ENCODE peak calls at places on chromosomes 12 and 14, in ten cellular contexts. One of them, this sample, is unnamed.

GRCh38 chr14:69423279-69423678 is 24.8 kb downstream of the SLC39A9 start:
- DNase-seq in right atrium auricular region: no peak
- DNase-seq in activated CD4-positive, alpha-beta T cell treated with anti-CD3 and anti-CD28 coated beads for 1 hour: no peak
- DNase-seq in GM23248: peak
- DNase-seq in pons: no peak
- DNase-seq in NCI-H2171: no peak
- DNase-seq in stromal cell of bone marrow: peak
- DNase-seq in tibial nerve: no peak
- DNase-seq in G401: no peak
- DNase-seq in T follicular helper cell: no peak
- DNase-seq in this sample: no peak

GRCh38 chr12:66744956-66745383 is 66.1 kb upstream of the GRIP1 start:
- DNase-seq in right atrium auricular region: no peak
- DNase-seq in activated CD4-positive, alpha-beta T cell treated with anti-CD3 and anti-CD28 coated beads for 1 hour: no peak
- DNase-seq in GM23248: no peak
- DNase-seq in pons: no peak
- DNase-seq in NCI-H2171: no peak
- DNase-seq in stromal cell of bone marrow: no peak
- DNase-seq in tibial nerve: no peak
- DNase-seq in G401: no peak
- DNase-seq in T follicular helper cell: no peak
- DNase-seq in this sample: no peak

GRCh38 chr12:130017571-130018449 is 114.0 kb upstream of the TMEM132D start:
- DNase-seq in right atrium auricular region: no peak
- DNase-seq in activated CD4-positive, alpha-beta T cell treated with anti-CD3 and anti-CD28 coated beads for 1 hour: no peak
- DNase-seq in GM23248: peak
- DNase-seq in pons: peak
- DNase-seq in NCI-H2171: no peak
- DNase-seq in stromal cell of bone marrow: no peak
- DNase-seq in tibial nerve: no peak
- DNase-seq in G401: peak
- DNase-seq in T follicular helper cell: no peak
- DNase-seq in this sample: no peak

GRCh38 chr14:77406086-77406485 is 17.2 kb downstream of the NOXRED1 start:
- DNase-seq in right atrium auricular region: no peak
- DNase-seq in activated CD4-positive, alpha-beta T cell treated with anti-CD3 and anti-CD28 coated beads for 1 hour: no peak
- DNase-seq in GM23248: no peak
- DNase-seq in pons: no peak
- DNase-seq in NCI-H2171: no peak
- DNase-seq in stromal cell of bone marrow: no peak
- DNase-seq in tibial nerve: no peak
- DNase-seq in G401: no peak
- DNase-seq in T follicular helper cell: no peak
- DNase-seq in this sample: no peak

GRCh38 chr14:64654072-64654899 is 49.9 kb upstream of the PLEKHG3 start:
- DNase-seq in right atrium auricular region: no peak
- DNase-seq in activated CD4-positive, alpha-beta T cell treated with anti-CD3 and anti-CD28 coated beads for 1 hour: no peak
- DNase-seq in GM23248: peak
- DNase-seq in pons: peak
- DNase-seq in NCI-H2171: no peak
- DNase-seq in stromal cell of bone marrow: peak
- DNase-seq in tibial nerve: no peak
- DNase-seq in G401: no peak
- DNase-seq in T follicular helper cell: no peak
- DNase-seq in this sample: no peak

GRCh38 chr14:50064993-50065392 is 51.4 kb downstream of the VCPKMT start:
- DNase-seq in right atrium auricular region: no peak
- DNase-seq in activated CD4-positive, alpha-beta T cell treated with anti-CD3 and anti-CD28 coated beads for 1 hour: peak
- DNase-seq in GM23248: peak
- DNase-seq in pons: peak
- DNase-seq in NCI-H2171: no peak
- DNase-seq in stromal cell of bone marrow: peak
- DNase-seq in tibial nerve: peak
- DNase-seq in G401: no peak
- DNase-seq in T follicular helper cell: peak
- DNase-seq in this sample: no peak

GRCh38 chr14:49461529-49462401 is 124.4 kb downstream of the RPS29 start:
- DNase-seq in right atrium auricular region: no peak
- DNase-seq in activated CD4-positive, alpha-beta T cell treated with anti-CD3 and anti-CD28 coated beads for 1 hour: peak
- DNase-seq in GM23248: peak
- DNase-seq in pons: peak
- DNase-seq in NCI-H2171: peak
- DNase-seq in stromal cell of bone marrow: peak
- DNase-seq in tibial nerve: peak
- DNase-seq in G401: peak
- DNase-seq in T follicular helper cell: peak
- DNase-seq in this sample: peak

GRCh38 chr14:99318959-99319295 is 46.9 kb upstream of the BCL11B start:
- DNase-seq in right atrium auricular region: no peak
- DNase-seq in activated CD4-positive, alpha-beta T cell treated with anti-CD3 and anti-CD28 coated beads for 1 hour: no peak
- DNase-seq in GM23248: no peak
- DNase-seq in pons: no peak
- DNase-seq in NCI-H2171: no peak
- DNase-seq in stromal cell of bone marrow: no peak
- DNase-seq in tibial nerve: no peak
- DNase-seq in G401: no peak
- DNase-seq in T follicular helper cell: no peak
- DNase-seq in this sample: no peak

GRCh38 chr14:89805501-89805900 is 149.0 kb downstream of the EFCAB11 start:
- DNase-seq in right atrium auricular region: no peak
- DNase-seq in activated CD4-positive, alpha-beta T cell treated with anti-CD3 and anti-CD28 coated beads for 1 hour: no peak
- DNase-seq in GM23248: peak
- DNase-seq in pons: no peak
- DNase-seq in NCI-H2171: no peak
- DNase-seq in stromal cell of bone marrow: no peak
- DNase-seq in tibial nerve: no peak
- DNase-seq in G401: no peak
- DNase-seq in T follicular helper cell: no peak
- DNase-seq in this sample: no peak

GRCh38 chr14:57080691-57081090 is 188.0 kb downstream of the EXOC5 start:
- DNase-seq in right atrium auricular region: no peak
- DNase-seq in activated CD4-positive, alpha-beta T cell treated with anti-CD3 and anti-CD28 coated beads for 1 hour: no peak
- DNase-seq in GM23248: no peak
- DNase-seq in pons: no peak
- DNase-seq in NCI-H2171: no peak
- DNase-seq in stromal cell of bone marrow: no peak
- DNase-seq in tibial nerve: no peak
- DNase-seq in G401: no peak
- DNase-seq in T follicular helper cell: no peak
- DNase-seq in this sample: no peak

GRCh38 chr14:69501362-69501964 is 16.9 kb downstream of the PLEKHD1 start:
- DNase-seq in right atrium auricular region: no peak
- DNase-seq in activated CD4-positive, alpha-beta T cell treated with anti-CD3 and anti-CD28 coated beads for 1 hour: no peak
- DNase-seq in GM23248: no peak
- DNase-seq in pons: peak
- DNase-seq in NCI-H2171: peak
- DNase-seq in stromal cell of bone marrow: peak
- DNase-seq in tibial nerve: no peak
- DNase-seq in G401: peak
- DNase-seq in T follicular helper cell: no peak
- DNase-seq in this sample: peak

GRCh38 chr14:77315115-77315944 is 5.4 kb downstream of the POMT2 start:
- DNase-seq in right atrium auricular region: no peak
- DNase-seq in activated CD4-positive, alpha-beta T cell treated with anti-CD3 and anti-CD28 coated beads for 1 hour: no peak
- DNase-seq in GM23248: no peak
- DNase-seq in pons: no peak
- DNase-seq in NCI-H2171: no peak
- DNase-seq in stromal cell of bone marrow: no peak
- DNase-seq in tibial nerve: no peak
- DNase-seq in G401: no peak
- DNase-seq in T follicular helper cell: no peak
- DNase-seq in this sample: no peak

GRCh38 chr12:47889040-47889439 is 15.8 kb downstream of the VDR start:
- DNase-seq in right atrium auricular region: no peak
- DNase-seq in activated CD4-positive, alpha-beta T cell treated with anti-CD3 and anti-CD28 coated beads for 1 hour: no peak
- DNase-seq in GM23248: peak
- DNase-seq in pons: no peak
- DNase-seq in NCI-H2171: no peak
- DNase-seq in stromal cell of bone marrow: no peak
- DNase-seq in tibial nerve: no peak
- DNase-seq in G401: no peak
- DNase-seq in T follicular helper cell: no peak
- DNase-seq in this sample: no peak

GRCh38 chr14:61147898-61148549 is 133.1 kb downstream of the TMEM30B start:
- DNase-seq in right atrium auricular region: no peak
- DNase-seq in activated CD4-positive, alpha-beta T cell treated with anti-CD3 and anti-CD28 coated beads for 1 hour: no peak
- DNase-seq in GM23248: no peak
- DNase-seq in pons: peak
- DNase-seq in NCI-H2171: no peak
- DNase-seq in stromal cell of bone marrow: no peak
- DNase-seq in tibial nerve: peak
- DNase-seq in G401: no peak
- DNase-seq in T follicular helper cell: no peak
- DNase-seq in this sample: peak

GRCh38 chr12:92623386-92623785 is 79.4 kb upstream of the PLEKHG7 start:
- DNase-seq in right atrium auricular region: no peak
- DNase-seq in activated CD4-positive, alpha-beta T cell treated with anti-CD3 and anti-CD28 coated beads for 1 hour: no peak
- DNase-seq in GM23248: no peak
- DNase-seq in pons: no peak
- DNase-seq in NCI-H2171: no peak
- DNase-seq in stromal cell of bone marrow: no peak
- DNase-seq in tibial nerve: no peak
- DNase-seq in G401: no peak
- DNase-seq in T follicular helper cell: no peak
- DNase-seq in this sample: no peak

GRCh38 chr12:16349132-16349463 is 1.7 kb downstream of the MGST1 start:
- DNase-seq in right atrium auricular region: peak
- DNase-seq in activated CD4-positive, alpha-beta T cell treated with anti-CD3 and anti-CD28 coated beads for 1 hour: no peak
- DNase-seq in GM23248: peak
- DNase-seq in pons: peak
- DNase-seq in NCI-H2171: no peak
- DNase-seq in stromal cell of bone marrow: peak
- DNase-seq in tibial nerve: peak
- DNase-seq in G401: no peak
- DNase-seq in T follicular helper cell: no peak
- DNase-seq in this sample: peak

GRCh38 chr14:100193417-100194357 is 34.2 kb upstream of the DEGS2 start:
- DNase-seq in right atrium auricular region: no peak
- DNase-seq in activated CD4-positive, alpha-beta T cell treated with anti-CD3 and anti-CD28 coated beads for 1 hour: no peak
- DNase-seq in GM23248: no peak
- DNase-seq in pons: peak
- DNase-seq in NCI-H2171: no peak
- DNase-seq in stromal cell of bone marrow: no peak
- DNase-seq in tibial nerve: no peak
- DNase-seq in G401: peak
- DNase-seq in T follicular helper cell: no peak
- DNase-seq in this sample: no peak

GRCh38 chr14:102513899-102514772 is 4.6 kb upstream of the ANKRD9 start:
- DNase-seq in right atrium auricular region: no peak
- DNase-seq in activated CD4-positive, alpha-beta T cell treated with anti-CD3 and anti-CD28 coated beads for 1 hour: no peak
- DNase-seq in GM23248: no peak
- DNase-seq in pons: no peak
- DNase-seq in NCI-H2171: peak
- DNase-seq in stromal cell of bone marrow: no peak
- DNase-seq in tibial nerve: no peak
- DNase-seq in G401: no peak
- DNase-seq in T follicular helper cell: no peak
- DNase-seq in this sample: no peak

GRCh38 chr14:75283884-75284563 is 5.4 kb downstream of the FOS start:
- DNase-seq in right atrium auricular region: peak
- DNase-seq in activated CD4-positive, alpha-beta T cell treated with anti-CD3 and anti-CD28 coated beads for 1 hour: no peak
- DNase-seq in GM23248: peak
- DNase-seq in pons: no peak
- DNase-seq in NCI-H2171: no peak
- DNase-seq in stromal cell of bone marrow: no peak
- DNase-seq in tibial nerve: peak
- DNase-seq in G401: no peak
- DNase-seq in T follicular helper cell: no peak
- DNase-seq in this sample: no peak

GRCh38 chr12:33752854-33753253 is 269.4 kb upstream of the ALG10 start:
- DNase-seq in right atrium auricular region: no peak
- DNase-seq in activated CD4-positive, alpha-beta T cell treated with anti-CD3 and anti-CD28 coated beads for 1 hour: no peak
- DNase-seq in GM23248: no peak
- DNase-seq in pons: peak
- DNase-seq in NCI-H2171: peak
- DNase-seq in stromal cell of bone marrow: no peak
- DNase-seq in tibial nerve: no peak
- DNase-seq in G401: no peak
- DNase-seq in T follicular helper cell: no peak
- DNase-seq in this sample: no peak

GRCh38 chr12:40953076-40953475 is 235.0 kb upstream of the PDZRN4 start:
- DNase-seq in right atrium auricular region: no peak
- DNase-seq in activated CD4-positive, alpha-beta T cell treated with anti-CD3 and anti-CD28 coated beads for 1 hour: no peak
- DNase-seq in GM23248: peak
- DNase-seq in pons: no peak
- DNase-seq in NCI-H2171: no peak
- DNase-seq in stromal cell of bone marrow: peak
- DNase-seq in tibial nerve: no peak
- DNase-seq in G401: no peak
- DNase-seq in T follicular helper cell: no peak
- DNase-seq in this sample: no peak

GRCh38 chr14:28867571-28867970 is 101.0 kb downstream of the FOXG1 start:
- DNase-seq in right atrium auricular region: no peak
- DNase-seq in activated CD4-positive, alpha-beta T cell treated with anti-CD3 and anti-CD28 coated beads for 1 hour: no peak
- DNase-seq in GM23248: peak
- DNase-seq in pons: peak
- DNase-seq in NCI-H2171: no peak
- DNase-seq in stromal cell of bone marrow: no peak
- DNase-seq in tibial nerve: no peak
- DNase-seq in G401: no peak
- DNase-seq in T follicular helper cell: no peak
- DNase-seq in this sample: peak

GRCh38 chr14:21068521-21069387 is 1.4 kb upstream of the ARHGEF40 start:
- DNase-seq in right atrium auricular region: peak
- DNase-seq in activated CD4-positive, alpha-beta T cell treated with anti-CD3 and anti-CD28 coated beads for 1 hour: peak
- DNase-seq in GM23248: peak
- DNase-seq in pons: peak
- DNase-seq in NCI-H2171: peak
- DNase-seq in stromal cell of bone marrow: no peak
- DNase-seq in tibial nerve: peak
- DNase-seq in G401: peak
- DNase-seq in T follicular helper cell: peak
- DNase-seq in this sample: no peak

GRCh38 chr12:52964556-52965336 is 15.8 kb downstream of the KRT18 start:
- DNase-seq in right atrium auricular region: no peak
- DNase-seq in activated CD4-positive, alpha-beta T cell treated with anti-CD3 and anti-CD28 coated beads for 1 hour: no peak
- DNase-seq in GM23248: no peak
- DNase-seq in pons: no peak
- DNase-seq in NCI-H2171: no peak
- DNase-seq in stromal cell of bone marrow: no peak
- DNase-seq in tibial nerve: no peak
- DNase-seq in G401: peak
- DNase-seq in T follicular helper cell: no peak
- DNase-seq in this sample: no peak

GRCh38 chr12:50732591-50732990 is 31.3 kb upstream of the ATF1 start:
- DNase-seq in right atrium auricular region: no peak
- DNase-seq in activated CD4-positive, alpha-beta T cell treated with anti-CD3 and anti-CD28 coated beads for 1 hour: no peak
- DNase-seq in GM23248: peak
- DNase-seq in pons: no peak
- DNase-seq in NCI-H2171: no peak
- DNase-seq in stromal cell of bone marrow: peak
- DNase-seq in tibial nerve: no peak
- DNase-seq in G401: no peak
- DNase-seq in T follicular helper cell: no peak
- DNase-seq in this sample: peak

GRCh38 chr12:113700943-113701342 is 229.3 kb upstream of the LHX5 start:
- DNase-seq in right atrium auricular region: no peak
- DNase-seq in activated CD4-positive, alpha-beta T cell treated with anti-CD3 and anti-CD28 coated beads for 1 hour: no peak
- DNase-seq in GM23248: peak
- DNase-seq in pons: no peak
- DNase-seq in NCI-H2171: no peak
- DNase-seq in stromal cell of bone marrow: peak
- DNase-seq in tibial nerve: no peak
- DNase-seq in G401: no peak
- DNase-seq in T follicular helper cell: no peak
- DNase-seq in this sample: peak

GRCh38 chr12:120903818-120904773 is at the start of gene SPPL3:
- DNase-seq in right atrium auricular region: peak
- DNase-seq in activated CD4-positive, alpha-beta T cell treated with anti-CD3 and anti-CD28 coated beads for 1 hour: peak
- DNase-seq in GM23248: peak
- DNase-seq in pons: peak
- DNase-seq in NCI-H2171: peak
- DNase-seq in stromal cell of bone marrow: peak
- DNase-seq in tibial nerve: peak
- DNase-seq in G401: peak
- DNase-seq in T follicular helper cell: peak
- DNase-seq in this sample: peak

This sample was measured in fibroblast of the conjunctiva.